ENCODE peak calls at places on chromosome 2, in five cellular contexts. One of them, this sample, is unnamed.

GRCh38 chr2:102520801-102521200 is 47.8 kb downstream of the SLC9A4 start:
- DNase-seq in AG09319: no peak
- DNase-seq in effector CD8-positive, alpha-beta T cell: no peak
- DNase-seq in stimulated activated CD4-positive, alpha-beta T cell treated with anti-CD3 and anti-CD28 coated beads, Interleukin-12 subunit alpha, Interleukin-12 subunit beta, amount 100 ng/mL, for 48 hours: no peak
- DNase-seq in NCI-H524: no peak
- DNase-seq in this sample: peak

GRCh38 chr2:30275256-30275655 is 43.9 kb downstream of the LBH start:
- DNase-seq in stimulated activated CD4-positive, alpha-beta T cell treated with anti-CD3 and anti-CD28 coated beads, Interleukin-12 subunit alpha, Interleukin-12 subunit beta, amount 100 ng/mL, for 48 hours: no peak
- DNase-seq in effector CD8-positive, alpha-beta T cell: no peak
- DNase-seq in NCI-H524: no peak
- DNase-seq in AG09319: no peak
- DNase-seq in this sample: no peak

GRCh38 chr2:15557947-15558346 is 3.2 kb downstream of the NBAS start:
- DNase-seq in AG09319: no peak
- DNase-seq in effector CD8-positive, alpha-beta T cell: no peak
- DNase-seq in NCI-H524: no peak
- DNase-seq in stimulated activated CD4-positive, alpha-beta T cell treated with anti-CD3 and anti-CD28 coated beads, Interleukin-12 subunit alpha, Interleukin-12 subunit beta, amount 100 ng/mL, for 48 hours: no peak
- DNase-seq in this sample: no peak

GRCh38 chr2:43800894-43801293 is 27.1 kb downstream of the DYNC2LI1 start:
- DNase-seq in AG09319: no peak
- DNase-seq in stimulated activated CD4-positive, alpha-beta T cell treated with anti-CD3 and anti-CD28 coated beads, Interleukin-12 subunit alpha, Interleukin-12 subunit beta, amount 100 ng/mL, for 48 hours: no peak
- DNase-seq in effector CD8-positive, alpha-beta T cell: no peak
- DNase-seq in NCI-H524: no peak
- DNase-seq in this sample: no peak

GRCh38 chr2:147288131-147288530 is 556.7 kb upstream of the ACVR2A start:
- DNase-seq in stimulated activated CD4-positive, alpha-beta T cell treated with anti-CD3 and anti-CD28 coated beads, Interleukin-12 subunit alpha, Interleukin-12 subunit beta, amount 100 ng/mL, for 48 hours: no peak
- DNase-seq in AG09319: no peak
- DNase-seq in NCI-H524: no peak
- DNase-seq in effector CD8-positive, alpha-beta T cell: no peak
- DNase-seq in this sample: no peak

GRCh38 chr2:45274190-45274926 is 265.1 kb upstream of the SIX2 start:
- DNase-seq in NCI-H524: peak
- DNase-seq in stimulated activated CD4-positive, alpha-beta T cell treated with anti-CD3 and anti-CD28 coated beads, Interleukin-12 subunit alpha, Interleukin-12 subunit beta, amount 100 ng/mL, for 48 hours: no peak
- DNase-seq in effector CD8-positive, alpha-beta T cell: no peak
- DNase-seq in AG09319: no peak
- DNase-seq in this sample: no peak

GRCh38 chr2:151361674-151362380 is 4.4 kb downstream of the TNFAIP6 start:
- DNase-seq in effector CD8-positive, alpha-beta T cell: no peak
- DNase-seq in stimulated activated CD4-positive, alpha-beta T cell treated with anti-CD3 and anti-CD28 coated beads, Interleukin-12 subunit alpha, Interleukin-12 subunit beta, amount 100 ng/mL, for 48 hours: no peak
- DNase-seq in NCI-H524: no peak
- DNase-seq in AG09319: no peak
- DNase-seq in this sample: no peak

GRCh38 chr2:142876423-142876822 is 1.0 kb upstream of the KYNU start:
- DNase-seq in AG09319: no peak
- DNase-seq in stimulated activated CD4-positive, alpha-beta T cell treated with anti-CD3 and anti-CD28 coated beads, Interleukin-12 subunit alpha, Interleukin-12 subunit beta, amount 100 ng/mL, for 48 hours: no peak
- DNase-seq in effector CD8-positive, alpha-beta T cell: no peak
- DNase-seq in NCI-H524: no peak
- DNase-seq in this sample: no peak

GRCh38 chr2:179543361-179543901 is 278.8 kb upstream of the SESTD1 start:
- DNase-seq in effector CD8-positive, alpha-beta T cell: no peak
- DNase-seq in AG09319: no peak
- DNase-seq in stimulated activated CD4-positive, alpha-beta T cell treated with anti-CD3 and anti-CD28 coated beads, Interleukin-12 subunit alpha, Interleukin-12 subunit beta, amount 100 ng/mL, for 48 hours: no peak
- DNase-seq in NCI-H524: peak
- DNase-seq in this sample: no peak

GRCh38 chr2:176503760-176504159 is 234.5 kb downstream of the MTX2 start:
- DNase-seq in stimulated activated CD4-positive, alpha-beta T cell treated with anti-CD3 and anti-CD28 coated beads, Interleukin-12 subunit alpha, Interleukin-12 subunit beta, amount 100 ng/mL, for 48 hours: no peak
- DNase-seq in AG09319: no peak
- DNase-seq in NCI-H524: no peak
- DNase-seq in effector CD8-positive, alpha-beta T cell: no peak
- DNase-seq in this sample: no peak

GRCh38 chr2:74374509-74375205 is 5.5 kb downstream of the DCTN1 start:
- DNase-seq in NCI-H524: peak
- DNase-seq in stimulated activated CD4-positive, alpha-beta T cell treated with anti-CD3 and anti-CD28 coated beads, Interleukin-12 subunit alpha, Interleukin-12 subunit beta, amount 100 ng/mL, for 48 hours: no peak
- DNase-seq in AG09319: peak
- DNase-seq in effector CD8-positive, alpha-beta T cell: no peak
- DNase-seq in this sample: peak

GRCh38 chr2:21317131-21317530 is 193.4 kb downstream of the TDRD15 start:
- DNase-seq in stimulated activated CD4-positive, alpha-beta T cell treated with anti-CD3 and anti-CD28 coated beads, Interleukin-12 subunit alpha, Interleukin-12 subunit beta, amount 100 ng/mL, for 48 hours: no peak
- DNase-seq in NCI-H524: peak
- DNase-seq in effector CD8-positive, alpha-beta T cell: no peak
- DNase-seq in AG09319: no peak
- DNase-seq in this sample: peak

GRCh38 chr2:177603734-177604133 is 211.2 kb downstream of the AGPS start:
- DNase-seq in effector CD8-positive, alpha-beta T cell: no peak
- DNase-seq in stimulated activated CD4-positive, alpha-beta T cell treated with anti-CD3 and anti-CD28 coated beads, Interleukin-12 subunit alpha, Interleukin-12 subunit beta, amount 100 ng/mL, for 48 hours: no peak
- DNase-seq in NCI-H524: no peak
- DNase-seq in AG09319: no peak
- DNase-seq in this sample: no peak

GRCh38 chr2:46333912-46334311 is 36.7 kb downstream of the EPAS1 start:
- DNase-seq in AG09319: no peak
- DNase-seq in effector CD8-positive, alpha-beta T cell: no peak
- DNase-seq in NCI-H524: peak
- DNase-seq in stimulated activated CD4-positive, alpha-beta T cell treated with anti-CD3 and anti-CD28 coated beads, Interleukin-12 subunit alpha, Interleukin-12 subunit beta, amount 100 ng/mL, for 48 hours: no peak
- DNase-seq in this sample: no peak

GRCh38 chr2:241768850-241769249 is 7.8 kb upstream of the GAL3ST2 start:
- DNase-seq in effector CD8-positive, alpha-beta T cell: no peak
- DNase-seq in stimulated activated CD4-positive, alpha-beta T cell treated with anti-CD3 and anti-CD28 coated beads, Interleukin-12 subunit alpha, Interleukin-12 subunit beta, amount 100 ng/mL, for 48 hours: no peak
- DNase-seq in AG09319: no peak
- DNase-seq in NCI-H524: no peak
- DNase-seq in this sample: no peak

GRCh38 chr2:222290691-222291484 is 7.9 kb downstream of the PAX3 start:
- DNase-seq in effector CD8-positive, alpha-beta T cell: no peak
- DNase-seq in AG09319: no peak
- DNase-seq in NCI-H524: peak
- DNase-seq in stimulated activated CD4-positive, alpha-beta T cell treated with anti-CD3 and anti-CD28 coated beads, Interleukin-12 subunit alpha, Interleukin-12 subunit beta, amount 100 ng/mL, for 48 hours: no peak
- DNase-seq in this sample: no peak

GRCh38 chr2:160301420-160301819 is 101.3 kb upstream of the ITGB6 start:
- DNase-seq in NCI-H524: no peak
- DNase-seq in AG09319: no peak
- DNase-seq in stimulated activated CD4-positive, alpha-beta T cell treated with anti-CD3 and anti-CD28 coated beads, Interleukin-12 subunit alpha, Interleukin-12 subunit beta, amount 100 ng/mL, for 48 hours: peak
- DNase-seq in effector CD8-positive, alpha-beta T cell: no peak
- DNase-seq in this sample: no peak

GRCh38 chr2:70645733-70646420 is 92.3 kb upstream of the TGFA start:
- DNase-seq in AG09319: no peak
- DNase-seq in stimulated activated CD4-positive, alpha-beta T cell treated with anti-CD3 and anti-CD28 coated beads, Interleukin-12 subunit alpha, Interleukin-12 subunit beta, amount 100 ng/mL, for 48 hours: no peak
- DNase-seq in effector CD8-positive, alpha-beta T cell: no peak
- DNase-seq in NCI-H524: peak
- DNase-seq in this sample: no peak

GRCh38 chr2:37211939-37212338 is 15.6 kb downstream of the CEBPZOS start:
- DNase-seq in AG09319: no peak
- DNase-seq in stimulated activated CD4-positive, alpha-beta T cell treated with anti-CD3 and anti-CD28 coated beads, Interleukin-12 subunit alpha, Interleukin-12 subunit beta, amount 100 ng/mL, for 48 hours: no peak
- DNase-seq in NCI-H524: no peak
- DNase-seq in effector CD8-positive, alpha-beta T cell: no peak
- DNase-seq in this sample: no peak

GRCh38 chr2:97752342-97753334 is 39.3 kb downstream of the ZAP70 start:
- DNase-seq in stimulated activated CD4-positive, alpha-beta T cell treated with anti-CD3 and anti-CD28 coated beads, Interleukin-12 subunit alpha, Interleukin-12 subunit beta, amount 100 ng/mL, for 48 hours: no peak
- DNase-seq in effector CD8-positive, alpha-beta T cell: no peak
- DNase-seq in NCI-H524: no peak
- DNase-seq in AG09319: no peak
- DNase-seq in this sample: no peak

GRCh38 chr2:216694826-216695217 is 527 bp downstream of the IGFBP5 start:
- DNase-seq in effector CD8-positive, alpha-beta T cell: no peak
- DNase-seq in stimulated activated CD4-positive, alpha-beta T cell treated with anti-CD3 and anti-CD28 coated beads, Interleukin-12 subunit alpha, Interleukin-12 subunit beta, amount 100 ng/mL, for 48 hours: no peak
- DNase-seq in AG09319: no peak
- DNase-seq in NCI-H524: no peak
- DNase-seq in this sample: no peak

GRCh38 chr2:12211326-12212170 is 465.1 kb downstream of the LPIN1 start:
- DNase-seq in effector CD8-positive, alpha-beta T cell: no peak
- DNase-seq in AG09319: no peak
- DNase-seq in NCI-H524: no peak
- DNase-seq in stimulated activated CD4-positive, alpha-beta T cell treated with anti-CD3 and anti-CD28 coated beads, Interleukin-12 subunit alpha, Interleukin-12 subunit beta, amount 100 ng/mL, for 48 hours: no peak
- DNase-seq in this sample: no peak

GRCh38 chr2:239381709-239382134 is 19.1 kb downstream of the HDAC4 start:
- DNase-seq in NCI-H524: no peak
- DNase-seq in stimulated activated CD4-positive, alpha-beta T cell treated with anti-CD3 and anti-CD28 coated beads, Interleukin-12 subunit alpha, Interleukin-12 subunit beta, amount 100 ng/mL, for 48 hours: no peak
- DNase-seq in effector CD8-positive, alpha-beta T cell: no peak
- DNase-seq in AG09319: no peak
- DNase-seq in this sample: no peak

GRCh38 chr2:214808961-214809750 is at the start of gene BARD1:
- DNase-seq in NCI-H524: peak
- DNase-seq in effector CD8-positive, alpha-beta T cell: peak
- DNase-seq in AG09319: peak
- DNase-seq in stimulated activated CD4-positive, alpha-beta T cell treated with anti-CD3 and anti-CD28 coated beads, Interleukin-12 subunit alpha, Interleukin-12 subunit beta, amount 100 ng/mL, for 48 hours: peak
- DNase-seq in this sample: peak

GRCh38 chr2:218369374-218369773 is 12.7 kb upstream of the SLC11A1 start:
- DNase-seq in effector CD8-positive, alpha-beta T cell: no peak
- DNase-seq in AG09319: no peak
- DNase-seq in stimulated activated CD4-positive, alpha-beta T cell treated with anti-CD3 and anti-CD28 coated beads, Interleukin-12 subunit alpha, Interleukin-12 subunit beta, amount 100 ng/mL, for 48 hours: no peak
- DNase-seq in NCI-H524: no peak
- DNase-seq in this sample: no peak

GRCh38 chr2:215929602-215930335 is 83.6 kb downstream of the MREG start:
- DNase-seq in NCI-H524: no peak
- DNase-seq in effector CD8-positive, alpha-beta T cell: no peak
- DNase-seq in AG09319: no peak
- DNase-seq in stimulated activated CD4-positive, alpha-beta T cell treated with anti-CD3 and anti-CD28 coated beads, Interleukin-12 subunit alpha, Interleukin-12 subunit beta, amount 100 ng/mL, for 48 hours: no peak
- DNase-seq in this sample: peak

GRCh38 chr2:85772019-85772745 is 18.4 kb downstream of the ATOH8 start:
- DNase-seq in NCI-H524: peak
- DNase-seq in effector CD8-positive, alpha-beta T cell: no peak
- DNase-seq in stimulated activated CD4-positive, alpha-beta T cell treated with anti-CD3 and anti-CD28 coated beads, Interleukin-12 subunit alpha, Interleukin-12 subunit beta, amount 100 ng/mL, for 48 hours: no peak
- DNase-seq in AG09319: peak
- DNase-seq in this sample: peak

GRCh38 chr2:222946700-222947278 is 86.0 kb downstream of the ACSL3 start:
- DNase-seq in effector CD8-positive, alpha-beta T cell: no peak
- DNase-seq in NCI-H524: no peak
- DNase-seq in AG09319: no peak
- DNase-seq in stimulated activated CD4-positive, alpha-beta T cell treated with anti-CD3 and anti-CD28 coated beads, Interleukin-12 subunit alpha, Interleukin-12 subunit beta, amount 100 ng/mL, for 48 hours: no peak
- DNase-seq in this sample: no peak

GRCh38 chr2:108396845-108397244 is 19.1 kb downstream of the SULT1C4 start:
- DNase-seq in effector CD8-positive, alpha-beta T cell: no peak
- DNase-seq in AG09319: no peak
- DNase-seq in NCI-H524: peak
- DNase-seq in stimulated activated CD4-positive, alpha-beta T cell treated with anti-CD3 and anti-CD28 coated beads, Interleukin-12 subunit alpha, Interleukin-12 subunit beta, amount 100 ng/mL, for 48 hours: no peak
- DNase-seq in this sample: no peak